ENCODE peak calls at places on chromosomes 11 and 22, in four cellular contexts. One of them, this sample, is unnamed. For H3K4me1 and H3K27me3, the result is how much of the 10 kb centered on the place peaks cover.

GRCh38 chr11:125123947-125124633 is 12.7 kb upstream of the TMEM218 start:
- DNase-seq in H9: peak
- DNase-seq in PC-9: peak
- DNase-seq in lung: peak
- DNase-seq in this sample: peak

GRCh38 chr11:114348200-114349191 is 51.8 kb downstream of the C11orf71 start:
- DNase-seq in H9: peak
- DNase-seq in PC-9: peak
- DNase-seq in lung: peak
- DNase-seq in this sample: no peak

GRCh38 chr11:57560146-57560545 is 7.3 kb downstream of the UBE2L6 start:
- DNase-seq in lung: no peak
- DNase-seq in PC-9: peak
- DNase-seq in H9: no peak
- DNase-seq in this sample: no peak

GRCh38 chr11:115377882-115378296 is 126.3 kb downstream of the CADM1 start:
- DNase-seq in H9: no peak
- DNase-seq in PC-9: no peak
- DNase-seq in lung: no peak
- DNase-seq in this sample: peak

GRCh38 chr11:132941024-132941646 is 591.2 kb downstream of the OPCML start:
- DNase-seq in PC-9: no peak
- DNase-seq in H9: no peak
- DNase-seq in lung: no peak
- DNase-seq in this sample: no peak

GRCh38 chr11:86559311-86559945 is 113.0 kb downstream of the ME3 start:
- DNase-seq in lung: no peak
- DNase-seq in H9: no peak
- DNase-seq in PC-9: no peak
- DNase-seq in this sample: peak

GRCh38 chr11:17687946-17688670 is 31.3 kb upstream of the MYOD1 start:
- DNase-seq in H9: no peak
- DNase-seq in lung: peak
- DNase-seq in PC-9: no peak
- DNase-seq in this sample: no peak

GRCh38 chr11:102347526-102348331 is 715 bp downstream of the BIRC2 start:
- DNase-seq in PC-9: no peak
- DNase-seq in H9: no peak
- DNase-seq in lung: peak
- DNase-seq in this sample: peak

GRCh38 chr22:27129266-27129665 is 471.9 kb downstream of the MIAT start:
- DNase-seq in lung: no peak
- DNase-seq in PC-9: peak
- DNase-seq in H9: no peak
- DNase-seq in this sample: peak

GRCh38 chr22:47715866-47716578 is 953.6 kb downstream of the TBC1D22A start:
- DNase-seq in PC-9: no peak
- DNase-seq in lung: no peak
- DNase-seq in H9: no peak
- DNase-seq in this sample: no peak

GRCh38 chr11:125372088-125372487 is 124.0 kb downstream of the FEZ1 start:
- DNase-seq in H9: no peak
- DNase-seq in PC-9: no peak
- DNase-seq in lung: no peak
- DNase-seq in this sample: no peak

GRCh38 chr11:17076517-17077239 is 789 bp downstream of the RPS13 start:
- DNase-seq in PC-9: no peak
- DNase-seq in lung: no peak
- DNase-seq in H9: no peak
- DNase-seq in this sample: no peak

GRCh38 chr22:37416806-37417205 is 10.5 kb downstream of the ELFN2 start:
- DNase-seq in H9: no peak
- DNase-seq in PC-9: no peak
- DNase-seq in lung: no peak
- DNase-seq in this sample: no peak

GRCh38 chr22:39414377-39414776 is 14.8 kb downstream of the TAB1 start:
- DNase-seq in H9: no peak
- DNase-seq in lung: no peak
- DNase-seq in PC-9: no peak
- DNase-seq in this sample: no peak

GRCh38 chr11:125724125-125724524 is 22.0 kb upstream of the PATE1 start:
- DNase-seq in lung: no peak
- DNase-seq in PC-9: no peak
- DNase-seq in H9: no peak
- DNase-seq in this sample: peak

GRCh38 chr11:83002047-83002446 is 69.7 kb downstream of the RAB30 start:
- DNase-seq in PC-9: no peak
- DNase-seq in H9: no peak
- DNase-seq in lung: no peak
- DNase-seq in this sample: no peak

GRCh38 chr22:48825802-48826520 is 1001.7 kb downstream of the BRD1 start:
- DNase-seq in lung: no peak
- DNase-seq in PC-9: no peak
- DNase-seq in H9: no peak
- DNase-seq in this sample: no peak

GRCh38 chr11:130037058-130037457 is 32.6 kb upstream of the APLP2 start:
- DNase-seq in lung: no peak
- DNase-seq in H9: no peak
- DNase-seq in PC-9: no peak
- DNase-seq in this sample: peak

GRCh38 chr11:117888140-117888561 is 11.7 kb upstream of the FXYD6 start:
- DNase-seq in PC-9: no peak
- DNase-seq in lung: peak
- DNase-seq in H9: no peak
- DNase-seq in this sample: no peak

GRCh38 chr22:19761022-19761499 is 483 bp downstream of the TBX1 start:
- DNase-seq in PC-9: no peak
- DNase-seq in lung: no peak
- DNase-seq in H9: peak
- DNase-seq in this sample: no peak

GRCh38 chr22:50537765-50538164 is 7.9 kb upstream of the KLHDC7B start:
- DNase-seq in lung: no peak
- DNase-seq in PC-9: no peak
- DNase-seq in H9: no peak
- DNase-seq in this sample: no peak

GRCh38 chr11:3944198-3944597 is 88.7 kb downstream of the STIM1 start:
- DNase-seq in H9: no peak
- DNase-seq in PC-9: no peak
- DNase-seq in lung: no peak
- DNase-seq in this sample: no peak

GRCh38 chr22:41181349-41182241 is 23.5 kb upstream of the L3MBTL2 start:
- DNase-seq in lung: no peak
- DNase-seq in PC-9: peak
- DNase-seq in H9: peak
- DNase-seq in this sample: peak

GRCh38 chr11:60699282-60699681 is at the start of gene MS4A8:
- DNase-seq in lung: no peak
- DNase-seq in PC-9: no peak
- DNase-seq in H9: no peak
- DNase-seq in this sample: no peak

GRCh38 chr11:120467627-120468026 is 43.9 kb upstream of the GRIK4 start:
- DNase-seq in PC-9: no peak
- DNase-seq in lung: no peak
- DNase-seq in H9: no peak
- DNase-seq in this sample: peak

GRCh38 chr11:33721984-33722383 is 14.2 kb downstream of the CD59 start:
- DNase-seq in H9: no peak
- DNase-seq in lung: no peak
- DNase-seq in PC-9: peak
- DNase-seq in this sample: no peak

GRCh38 chr11:33724644-33725035 is 11.6 kb downstream of the CD59 start:
- DNase-seq in lung: no peak
- DNase-seq in PC-9: no peak
- DNase-seq in H9: no peak
- DNase-seq in this sample: no peak

GRCh38 chr11:33723238-33723881 is 12.9 kb downstream of the CD59 start:
- DNase-seq in PC-9: peak
- DNase-seq in H9: no peak
- DNase-seq in lung: no peak
- DNase-seq in this sample: peak

GRCh38 chr11:33721291-33721840 is 14.9 kb downstream of the CD59 start:
- DNase-seq in PC-9: peak
- DNase-seq in lung: no peak
- DNase-seq in H9: no peak
- DNase-seq in this sample: no peak

GRCh38 chr11:33722579-33723234 is 13.5 kb downstream of the CD59 start:
- DNase-seq in PC-9: peak
- DNase-seq in lung: peak
- DNase-seq in H9: no peak
- DNase-seq in this sample: peak
- H3K27ac ChIP-seq in PC-9: peak
- H3K27ac ChIP-seq in lung: peak
- H3K27ac ChIP-seq in H9: no peak
- H3K27ac ChIP-seq in this sample: peak

DNA sequence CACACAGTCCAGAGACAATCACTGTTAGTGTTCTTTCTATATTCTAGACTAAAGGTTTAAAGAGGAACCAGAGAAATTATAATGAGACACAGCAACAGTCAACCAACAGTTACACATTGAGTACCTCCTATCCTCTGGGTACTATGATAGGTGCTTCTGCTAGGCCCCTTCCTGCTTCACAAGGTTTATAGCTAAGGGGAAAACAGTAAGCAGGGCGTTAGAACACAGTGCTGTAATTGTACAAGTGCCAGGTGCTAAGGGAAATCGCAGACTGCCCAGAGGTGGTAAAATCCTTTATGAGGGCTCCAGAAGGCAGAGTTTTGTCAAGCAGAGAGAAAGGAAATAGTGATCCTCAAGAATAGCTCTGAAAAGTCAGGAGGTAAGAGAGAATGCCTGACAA is 297.2 kb upstream of the FAT3 start:
- DNase-seq in lung: no peak
- DNase-seq in H9: no peak
- DNase-seq in PC-9: no peak
- DNase-seq in this sample: no peak
- H3K4me1 ChIP-seq in lung: under half
- H3K4me1 ChIP-seq in H9: under half
- H3K4me1 ChIP-seq in PC-9: under half
- H3K4me1 ChIP-seq in this sample: under half

GRCh38 chr22:45562102-45562501 is 59.4 kb downstream of the FBLN1 start:
- DNase-seq in H9: no peak
- DNase-seq in lung: no peak
- DNase-seq in PC-9: no peak
- DNase-seq in this sample: no peak
- H3K27me3 ChIP-seq in H9: under half
- H3K27me3 ChIP-seq in lung: under half
- H3K27me3 ChIP-seq in PC-9: under half
- H3K27me3 ChIP-seq in this sample: under half

DNA sequence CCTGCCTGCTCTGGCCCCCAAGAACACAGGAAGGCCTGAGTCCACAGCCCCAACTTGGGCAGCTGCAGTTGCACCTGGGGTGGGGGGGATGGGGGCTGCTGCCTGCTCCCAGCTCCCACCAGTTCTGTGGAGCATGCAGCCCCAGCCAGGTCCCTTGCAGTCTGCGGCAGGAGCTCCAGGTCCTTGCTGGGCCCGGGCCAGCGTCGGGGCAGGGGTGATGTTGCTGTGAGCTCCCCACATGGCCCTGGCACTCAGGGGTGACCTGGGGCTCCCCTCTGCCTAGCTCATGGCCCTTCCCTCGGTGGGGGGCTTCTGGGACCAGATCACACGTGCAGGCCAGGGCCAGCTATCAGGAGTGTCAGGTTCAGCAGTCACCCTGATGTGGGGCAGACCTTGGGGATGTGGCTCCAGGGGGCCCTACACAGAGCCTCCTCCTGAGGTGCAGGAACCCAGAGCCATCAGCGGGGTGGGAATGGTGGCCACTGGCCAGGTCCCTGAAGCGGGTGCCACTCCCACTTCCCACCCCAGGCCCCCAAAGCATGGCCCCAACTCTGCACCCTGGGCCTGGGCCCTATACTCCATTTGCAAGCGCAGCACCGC is 10.4 kb upstream of the MED17 start:
- DNase-seq in PC-9: no peak
- DNase-seq in H9: no peak
- DNase-seq in lung: no peak
- DNase-seq in this sample: no peak
- H3K27ac ChIP-seq in PC-9: no peak
- H3K27ac ChIP-seq in H9: no peak
- H3K27ac ChIP-seq in lung: no peak
- H3K27ac ChIP-seq in this sample: no peak

DNA sequence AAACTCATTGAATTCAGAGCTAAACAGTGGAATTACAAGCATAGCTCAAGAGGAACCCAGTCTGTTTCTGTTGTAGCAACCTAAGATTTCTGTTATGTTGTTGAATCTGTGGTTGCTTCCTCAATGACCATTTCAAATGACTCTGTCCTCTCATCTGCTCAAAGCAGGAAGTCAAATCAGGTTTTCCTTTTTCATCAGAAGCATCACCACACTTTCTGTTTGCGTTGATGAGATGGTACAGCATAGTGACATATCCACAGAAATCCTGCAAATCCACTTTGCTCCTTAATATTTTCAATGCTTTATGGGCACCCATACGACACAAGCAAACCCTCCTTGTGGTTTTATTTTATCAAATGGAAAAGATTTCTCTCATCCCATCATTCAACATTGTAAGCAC is 12.6 kb upstream of the UCP2 start:
- DNase-seq in PC-9: no peak
- DNase-seq in H9: no peak
- DNase-seq in lung: no peak
- DNase-seq in this sample: no peak
- H3K4me1 ChIP-seq in PC-9: under half
- H3K4me1 ChIP-seq in H9: under half
- H3K4me1 ChIP-seq in lung: under half
- H3K4me1 ChIP-seq in this sample: under half